ENCODE peak calls at places on chromosome 18, in five cellular contexts. H is heart left ventricle, B is stomach, J is body of pancreas, C is IMR-90. L is an unnamed sample.

GRCh38 chr18:24427484-24427883 is 1.0 kb downstream of the IMPACT start:
- DNase-seq in H (no peak), B (no peak), J (peak), C (peak), L (no peak)

GRCh38 chr18:75257596-75257995 is 47.0 kb downstream of the TSHZ1 start:
- DNase-seq in H (no peak), B (no peak), J (no peak), C (no peak), L (no peak)

GRCh38 chr18:58005036-58005435 is 39.0 kb upstream of the NEDD4L start:
- DNase-seq in H (no peak), B (no peak), J (no peak), C (peak), L (no peak)

GRCh38 chr18:23281626-23282436 is 146.5 kb downstream of the CABLES1 start:
- DNase-seq in H (no peak), B (no peak), J (no peak), C (no peak), L (peak)

GRCh38 chr18:73918816-73919215 is 228.8 kb downstream of the FBXO15 start:
- DNase-seq in H (no peak), B (no peak), J (no peak), C (no peak), L (no peak)

GRCh38 chr18:48954837-48955527 is 4.2 kb upstream of the SMAD7 start:
- DNase-seq in H (no peak), B (no peak), J (no peak), C (no peak), L (no peak)

GRCh38 chr18:58887613-58887963 is 22.9 kb downstream of the ZNF532 start:
- DNase-seq in H (peak), B (peak), J (peak), C (no peak), L (no peak)

GRCh38 chr18:44286049-44286448 is 394.6 kb upstream of the SETBP1 start:
- DNase-seq in H (no peak), B (no peak), J (no peak), C (no peak), L (no peak)

GRCh38 chr18:12906773-12907172 is 22.7 kb upstream of the PTPN2 start:
- DNase-seq in H (no peak), B (no peak), J (no peak), C (no peak), L (no peak)

GRCh38 chr18:47775961-47776360 is 154.5 kb downstream of the SMAD2 start:
- DNase-seq in H (no peak), B (no peak), J (peak), C (peak), L (no peak)

DNA sequence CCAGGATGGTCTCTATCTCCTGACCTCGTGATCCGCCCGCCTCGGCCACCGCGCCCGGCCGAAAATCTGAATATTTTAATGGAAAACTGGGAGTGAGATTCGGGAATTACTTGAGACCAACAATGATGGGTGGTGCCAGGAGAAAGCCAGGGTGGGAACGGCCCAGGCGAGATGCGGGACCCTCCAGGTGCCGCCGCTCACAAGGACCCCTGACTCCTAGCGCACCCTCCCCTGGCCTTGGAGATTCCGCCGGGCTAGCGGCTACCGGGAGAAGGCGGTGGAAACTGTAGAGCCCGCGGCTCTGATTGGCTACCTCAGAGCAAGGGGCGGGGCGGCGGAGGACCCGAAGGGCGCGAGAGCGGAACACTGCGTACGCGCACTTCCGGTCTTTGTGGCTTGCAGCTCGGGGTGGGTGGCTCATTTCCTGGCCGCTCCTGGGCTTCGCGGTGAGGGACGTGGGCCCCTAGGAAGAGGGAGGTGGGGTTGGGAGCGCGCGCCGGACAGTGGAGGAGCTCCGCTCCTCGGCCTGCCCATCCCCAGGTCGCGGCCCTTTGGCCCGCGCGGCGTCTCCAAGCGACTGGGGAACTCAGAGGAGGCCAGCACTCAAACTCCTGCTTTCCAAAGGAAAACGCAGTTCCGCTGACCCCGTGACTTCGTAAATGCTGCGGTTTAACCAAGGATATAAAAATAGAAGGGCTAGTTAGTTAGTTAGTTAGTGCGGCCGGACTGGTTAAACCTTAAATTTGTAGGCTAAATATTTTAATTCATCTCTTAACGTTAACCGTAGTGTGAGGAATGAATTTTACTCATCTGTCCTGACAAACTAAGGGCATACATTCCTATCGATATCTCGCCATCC is at the start of gene ZNF397:
- DNase-seq in H (peak), B (peak), J (peak), C (peak), L (peak)
- TF ChIP-seq POLR2A in H (peak), B (no peak), J (peak), C (peak), L (peak)

GRCh38 chr18:3400567-3401296 is 49.2 kb upstream of the TGIF1 start:
- DNase-seq in H (no peak), B (no peak), J (no peak), C (no peak), L (no peak)
- H3K27ac ChIP-seq in H (no peak), B (no peak), J (no peak), C (no peak), L (no peak)

GRCh38 chr18:14075196-14075595 is 57.0 kb downstream of the ZNF519 start:
- DNase-seq in H (no peak), B (no peak), J (no peak), C (no peak), L (no peak)

DNA sequence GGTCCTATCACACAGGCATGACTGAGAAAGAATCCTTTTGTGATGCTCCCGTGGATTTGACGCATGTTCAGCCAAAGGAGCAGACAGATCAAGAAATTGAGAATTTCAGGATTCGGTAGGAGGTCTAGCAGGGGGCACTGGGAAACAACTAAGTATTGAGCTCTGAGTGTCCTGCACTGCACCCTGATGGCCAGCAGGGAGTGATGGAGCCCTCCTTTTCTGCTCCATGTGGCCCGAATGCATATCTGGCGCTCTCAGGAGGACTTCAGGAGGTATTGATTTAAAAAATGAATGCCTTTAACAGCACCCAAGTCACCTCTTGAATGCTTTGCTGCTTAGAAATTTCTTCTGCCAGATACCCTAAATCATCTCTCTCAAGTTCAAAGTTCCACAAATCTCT is 58.0 kb downstream of the ZNF519 start:
- DNase-seq in H (no peak), B (no peak), J (no peak), C (no peak), L (no peak)
- TF ChIP-seq CTCF in H (no peak), B (no peak), J (no peak), C (peak), L (no peak)

DNA sequence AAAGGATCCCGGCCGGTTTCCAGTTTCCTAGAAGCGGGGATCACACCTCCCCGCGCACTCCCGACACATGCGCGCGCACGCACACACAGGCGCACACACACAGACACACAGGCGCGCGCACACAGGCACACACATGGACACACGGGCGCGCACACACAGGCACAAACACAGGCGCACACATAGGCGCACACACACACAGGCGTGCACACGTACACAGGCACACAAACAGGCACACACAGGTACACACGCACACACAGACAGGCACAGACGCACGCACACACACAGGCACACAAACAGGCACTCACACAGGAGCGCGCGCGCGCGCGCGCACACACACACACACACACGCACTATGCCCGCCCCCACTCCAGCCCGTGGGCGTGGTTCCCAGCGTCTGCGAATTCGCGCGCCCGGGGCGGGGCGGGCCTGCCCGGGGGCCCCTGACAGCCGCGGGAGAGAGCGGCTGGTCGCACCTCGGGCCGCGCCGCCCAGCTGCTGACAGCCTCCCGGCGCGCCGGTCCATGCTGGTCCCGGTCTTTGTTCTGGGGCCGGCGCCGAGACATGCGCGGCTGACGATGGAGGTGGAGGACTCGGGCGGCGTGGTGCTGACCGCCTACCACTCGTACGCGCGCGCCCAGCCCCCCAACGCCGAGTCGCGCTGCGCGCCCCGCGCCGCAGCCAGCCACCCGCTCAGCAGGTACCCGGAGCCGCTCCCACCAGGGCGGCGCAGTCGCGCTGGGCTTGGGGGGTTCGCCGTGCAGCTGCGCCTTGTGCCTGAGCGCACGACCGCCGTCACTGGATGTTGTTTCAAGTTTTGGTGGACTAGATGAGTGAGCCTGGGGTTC is at the start of gene ARHGAP28:
- DNase-seq in H (peak), B (peak), J (peak), C (peak), L (peak)
- TF ChIP-seq POLR2A in H (peak), B (no peak), J (peak), C (peak), L (no peak)

L was measured in breast epithelium.